ENCODE peak calls at places on chromosome 16, in four cellular contexts. One of them, this sample, is unnamed.

GRCh38 chr16:56286819-56287218 is 95.5 kb downstream of the GNAO1 start:
- DNase-seq in mucosa of descending colon: no peak
- DNase-seq in fibroblast of villous mesenchyme: no peak
- DNase-seq in GM23338: no peak
- DNase-seq in this sample: no peak

GRCh38 chr16:84699712-84700517 is at the start of gene USP10:
- DNase-seq in mucosa of descending colon: peak
- DNase-seq in fibroblast of villous mesenchyme: peak
- DNase-seq in GM23338: peak
- DNase-seq in this sample: peak

GRCh38 chr16:9068886-9069285 is 22.6 kb upstream of the HAPSTR1 start:
- DNase-seq in mucosa of descending colon: no peak
- DNase-seq in fibroblast of villous mesenchyme: no peak
- DNase-seq in GM23338: no peak
- DNase-seq in this sample: no peak

GRCh38 chr16:54829691-54830090 is 101.0 kb upstream of the IRX5 start:
- DNase-seq in mucosa of descending colon: no peak
- DNase-seq in fibroblast of villous mesenchyme: no peak
- DNase-seq in GM23338: no peak
- DNase-seq in this sample: no peak

GRCh38 chr16:70594569-70594968 is 51.8 kb upstream of the IL34 start:
- DNase-seq in mucosa of descending colon: no peak
- DNase-seq in fibroblast of villous mesenchyme: no peak
- DNase-seq in GM23338: no peak
- DNase-seq in this sample: no peak

GRCh38 chr16:76335187-76335974 is 58.2 kb downstream of the CNTNAP4 start:
- DNase-seq in mucosa of descending colon: no peak
- DNase-seq in fibroblast of villous mesenchyme: no peak
- DNase-seq in GM23338: no peak
- DNase-seq in this sample: no peak

GRCh38 chr16:1379054-1379862 is 27.5 kb downstream of the GNPTG start:
- DNase-seq in mucosa of descending colon: peak
- DNase-seq in fibroblast of villous mesenchyme: peak
- DNase-seq in GM23338: peak
- DNase-seq in this sample: peak

GRCh38 chr16:48365601-48366164 is 19.5 kb downstream of the SIAH1 start:
- DNase-seq in mucosa of descending colon: peak
- DNase-seq in fibroblast of villous mesenchyme: peak
- DNase-seq in GM23338: peak
- DNase-seq in this sample: peak

GRCh38 chr16:10521681-10522274 is 58.6 kb downstream of the EMP2 start:
- DNase-seq in mucosa of descending colon: peak
- DNase-seq in fibroblast of villous mesenchyme: peak
- DNase-seq in GM23338: peak
- DNase-seq in this sample: peak

GRCh38 chr16:31052131-31052530 is 18.8 kb downstream of the STX4 start:
- DNase-seq in mucosa of descending colon: no peak
- DNase-seq in fibroblast of villous mesenchyme: peak
- DNase-seq in GM23338: no peak
- DNase-seq in this sample: no peak

GRCh38 chr16:11094838-11095565 is 150.6 kb downstream of the CLEC16A start:
- DNase-seq in mucosa of descending colon: no peak
- DNase-seq in fibroblast of villous mesenchyme: no peak
- DNase-seq in GM23338: no peak
- DNase-seq in this sample: no peak

GRCh38 chr16:1981398-1981836 is at the start of gene NOXO1:
- DNase-seq in mucosa of descending colon: peak
- DNase-seq in fibroblast of villous mesenchyme: no peak
- DNase-seq in GM23338: no peak
- DNase-seq in this sample: no peak

GRCh38 chr16:30829130-30830071 is 42.4 kb upstream of the ZNF629 start:
- DNase-seq in mucosa of descending colon: peak
- DNase-seq in fibroblast of villous mesenchyme: no peak
- DNase-seq in GM23338: no peak
- DNase-seq in this sample: no peak

GRCh38 chr16:9977333-9977897 is 204.8 kb downstream of the GRIN2A start:
- DNase-seq in mucosa of descending colon: no peak
- DNase-seq in fibroblast of villous mesenchyme: no peak
- DNase-seq in GM23338: no peak
- DNase-seq in this sample: no peak

GRCh38 chr16:14302399-14303181 is 231.5 kb downstream of the MRTFB start:
- DNase-seq in mucosa of descending colon: peak
- DNase-seq in fibroblast of villous mesenchyme: peak
- DNase-seq in GM23338: peak
- DNase-seq in this sample: peak

GRCh38 chr16:84950906-84951305 is 60.4 kb downstream of the ZDHHC7 start:
- DNase-seq in mucosa of descending colon: no peak
- DNase-seq in fibroblast of villous mesenchyme: no peak
- DNase-seq in GM23338: peak
- DNase-seq in this sample: peak

GRCh38 chr16:89442990-89443726 is 47.2 kb downstream of the ANKRD11 start:
- DNase-seq in mucosa of descending colon: peak
- DNase-seq in fibroblast of villous mesenchyme: peak
- DNase-seq in GM23338: no peak
- DNase-seq in this sample: peak

GRCh38 chr16:84205976-84206691 is 15.2 kb downstream of the ADAD2 start:
- DNase-seq in mucosa of descending colon: no peak
- DNase-seq in fibroblast of villous mesenchyme: no peak
- DNase-seq in GM23338: no peak
- DNase-seq in this sample: no peak

GRCh38 chr16:11877374-11877773 is 26.0 kb upstream of the RSL1D1 start:
- DNase-seq in mucosa of descending colon: no peak
- DNase-seq in fibroblast of villous mesenchyme: peak
- DNase-seq in GM23338: no peak
- DNase-seq in this sample: no peak

GRCh38 chr16:84166796-84167695 is 19.8 kb downstream of the TAF1C start:
- DNase-seq in mucosa of descending colon: no peak
- DNase-seq in fibroblast of villous mesenchyme: no peak
- DNase-seq in GM23338: peak
- DNase-seq in this sample: no peak

GRCh38 chr16:49701867-49702494 is 153.9 kb downstream of the ZNF423 start:
- DNase-seq in mucosa of descending colon: peak
- DNase-seq in fibroblast of villous mesenchyme: no peak
- DNase-seq in GM23338: peak
- DNase-seq in this sample: peak

GRCh38 chr16:25081702-25082101 is 29.8 kb upstream of the LCMT1 start:
- DNase-seq in mucosa of descending colon: no peak
- DNase-seq in fibroblast of villous mesenchyme: no peak
- DNase-seq in GM23338: no peak
- DNase-seq in this sample: no peak

GRCh38 chr16:76428858-76429257 is 151.7 kb downstream of the CNTNAP4 start:
- DNase-seq in mucosa of descending colon: peak
- DNase-seq in fibroblast of villous mesenchyme: no peak
- DNase-seq in GM23338: no peak
- DNase-seq in this sample: no peak

GRCh38 chr16:65884018-65884417 is 482.5 kb upstream of the CDH5 start:
- DNase-seq in mucosa of descending colon: no peak
- DNase-seq in fibroblast of villous mesenchyme: peak
- DNase-seq in GM23338: no peak
- DNase-seq in this sample: no peak

GRCh38 chr16:28534542-28535373 is 4.0 kb downstream of the NUPR1 start:
- DNase-seq in mucosa of descending colon: no peak
- DNase-seq in fibroblast of villous mesenchyme: peak
- DNase-seq in GM23338: no peak
- DNase-seq in this sample: no peak

GRCh38 chr16:82580293-82580900 is 46.4 kb upstream of the CDH13 start:
- DNase-seq in mucosa of descending colon: peak
- DNase-seq in fibroblast of villous mesenchyme: peak
- DNase-seq in GM23338: peak
- DNase-seq in this sample: no peak
- TF ChIP-seq CTCF in mucosa of descending colon: no peak
- TF ChIP-seq CTCF in fibroblast of villous mesenchyme: peak
- TF ChIP-seq CTCF in GM23338: peak
- TF ChIP-seq CTCF in this sample: no peak

DNA sequence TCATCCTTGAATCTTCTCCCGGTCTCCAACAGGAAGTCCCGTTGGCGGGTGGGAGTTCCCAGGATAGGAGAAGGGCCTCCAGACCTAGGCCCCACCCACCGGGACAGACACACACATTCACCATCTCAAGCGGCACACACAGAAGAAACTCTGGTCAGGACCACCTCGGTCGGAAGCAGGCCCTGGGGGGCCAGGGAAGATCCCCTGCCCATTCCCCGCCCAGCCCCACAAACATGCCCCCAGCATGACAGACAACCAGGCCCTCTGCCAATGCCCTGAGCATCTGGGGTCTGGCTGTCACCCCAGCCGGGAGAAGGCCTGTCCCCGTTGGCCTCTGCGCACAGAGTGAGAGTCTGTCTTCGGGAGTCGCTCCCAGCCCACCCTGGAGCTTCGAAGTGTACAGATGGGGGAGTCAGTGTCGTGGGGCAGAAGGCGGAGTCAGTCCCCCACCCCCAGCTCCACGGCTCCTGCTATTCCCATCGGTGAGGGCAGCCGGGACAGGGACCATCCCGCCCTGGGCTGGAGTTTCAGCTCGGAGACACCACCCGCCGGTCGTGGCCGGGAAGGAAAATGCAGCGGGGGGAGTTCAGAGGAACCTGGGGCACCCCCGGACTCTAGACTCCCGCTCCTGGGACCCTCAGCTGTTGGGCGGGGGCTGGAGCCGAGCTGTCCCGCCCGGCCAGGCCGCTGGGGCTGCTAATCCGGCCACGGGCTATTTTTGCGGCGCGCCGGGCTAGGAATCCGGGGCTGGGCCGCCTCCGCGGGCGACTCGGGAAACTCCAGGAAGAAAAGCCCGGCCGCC is 690 bp downstream of the RHBDF1 start:
- DNase-seq in mucosa of descending colon: peak
- DNase-seq in fibroblast of villous mesenchyme: peak
- DNase-seq in GM23338: peak
- DNase-seq in this sample: peak
- TF ChIP-seq CTCF in mucosa of descending colon: no peak
- TF ChIP-seq CTCF in fibroblast of villous mesenchyme: no peak
- TF ChIP-seq CTCF in GM23338: no peak
- TF ChIP-seq CTCF in this sample: no peak

GRCh38 chr16:3364774-3365427 is 9.2 kb downstream of the OR2C1 start:
- DNase-seq in mucosa of descending colon: peak
- DNase-seq in fibroblast of villous mesenchyme: peak
- DNase-seq in GM23338: peak
- DNase-seq in this sample: no peak

GRCh38 chr16:3363793-3364192 is 8.1 kb downstream of the OR2C1 start:
- DNase-seq in mucosa of descending colon: no peak
- DNase-seq in fibroblast of villous mesenchyme: no peak
- DNase-seq in GM23338: peak
- DNase-seq in this sample: no peak

GRCh38 chr16:3369073-3369472 is 13.4 kb downstream of the OR2C1 start:
- DNase-seq in mucosa of descending colon: no peak
- DNase-seq in fibroblast of villous mesenchyme: no peak
- DNase-seq in GM23338: no peak
- DNase-seq in this sample: no peak
- TF ChIP-seq CTCF in mucosa of descending colon: no peak
- TF ChIP-seq CTCF in fibroblast of villous mesenchyme: no peak
- TF ChIP-seq CTCF in GM23338: no peak
- TF ChIP-seq CTCF in this sample: no peak

GRCh38 chr16:62041401-62041800 is 5.2 kb upstream of the CDH8 start:
- DNase-seq in mucosa of descending colon: peak
- DNase-seq in fibroblast of villous mesenchyme: peak
- DNase-seq in GM23338: peak
- DNase-seq in this sample: peak
- TF ChIP-seq CTCF in mucosa of descending colon: no peak
- TF ChIP-seq CTCF in fibroblast of villous mesenchyme: peak
- TF ChIP-seq CTCF in GM23338: peak
- TF ChIP-seq CTCF in this sample: peak

This sample was measured in nephron progenitor cell.